ENCODE peak calls at places on chromosomes 12 and 14, in eight cellular contexts. C is gastrocnemius medialis, T is neural progenitor cell, M is PC-9, P is GM12878, V is astrocyte, S is cardiac muscle cell, N is IMR-90. L is an unnamed sample. For H3K27me3 and H3K36me3, the result is how much of the 10 kb centered on the place peaks cover.

GRCh38 chr14:63512861-63513260 is 30.3 kb downstream of the PPP2R5E start:
- DNase-seq in C (no peak), M (no peak), S (no peak), P (peak), T (no peak), N (peak), V (no peak), L (peak)

GRCh38 chr14:65238456-65238855 is 136.1 kb upstream of the MAX start:
- DNase-seq in P (no peak), C (no peak), M (peak), N (peak), S (no peak), T (no peak), V (peak), L (no peak)

GRCh38 chr14:49984419-49984818 is 91.5 kb downstream of the ARF6 start:
- DNase-seq in C (no peak), T (no peak), V (peak), P (no peak), M (no peak), N (peak), S (no peak), L (no peak)

GRCh38 chr12:59084758-59085383 is 164.6 kb upstream of the LRIG3 start:
- DNase-seq in S (peak), P (no peak), C (no peak), M (no peak), T (peak), N (peak), V (peak), L (no peak)

GRCh38 chr12:124479680-124480468 is 87.5 kb downstream of the NCOR2 start:
- DNase-seq in C (no peak), N (no peak), T (peak), M (no peak), P (no peak), S (no peak), V (no peak), L (no peak)

GRCh38 chr12:12582895-12583303 is 20.2 kb upstream of the DUSP16 start:
- DNase-seq in C (no peak), V (peak), T (no peak), S (no peak), M (peak), N (peak), P (peak), L (peak)

GRCh38 chr12:76784600-76785051 is 20.7 kb downstream of the ZDHHC17 start:
- DNase-seq in P (no peak), C (no peak), M (no peak), N (peak), S (no peak), V (peak), T (no peak), L (no peak)

GRCh38 chr14:93736378-93737014 is 51.8 kb downstream of the PRIMA1 start:
- DNase-seq in T (peak), V (no peak), C (no peak), P (no peak), M (no peak), S (peak), N (no peak), L (no peak)

GRCh38 chr14:72613196-72613974 is 280.5 kb downstream of the DPF3 start:
- DNase-seq in M (no peak), V (no peak), S (peak), N (no peak), C (peak), T (no peak), P (no peak), L (no peak)

GRCh38 chr12:43789941-43790340 is 16.2 kb downstream of the TWF1 start:
- DNase-seq in P (no peak), C (no peak), S (no peak), V (peak), T (no peak), N (peak), M (no peak), L (no peak)

DNA sequence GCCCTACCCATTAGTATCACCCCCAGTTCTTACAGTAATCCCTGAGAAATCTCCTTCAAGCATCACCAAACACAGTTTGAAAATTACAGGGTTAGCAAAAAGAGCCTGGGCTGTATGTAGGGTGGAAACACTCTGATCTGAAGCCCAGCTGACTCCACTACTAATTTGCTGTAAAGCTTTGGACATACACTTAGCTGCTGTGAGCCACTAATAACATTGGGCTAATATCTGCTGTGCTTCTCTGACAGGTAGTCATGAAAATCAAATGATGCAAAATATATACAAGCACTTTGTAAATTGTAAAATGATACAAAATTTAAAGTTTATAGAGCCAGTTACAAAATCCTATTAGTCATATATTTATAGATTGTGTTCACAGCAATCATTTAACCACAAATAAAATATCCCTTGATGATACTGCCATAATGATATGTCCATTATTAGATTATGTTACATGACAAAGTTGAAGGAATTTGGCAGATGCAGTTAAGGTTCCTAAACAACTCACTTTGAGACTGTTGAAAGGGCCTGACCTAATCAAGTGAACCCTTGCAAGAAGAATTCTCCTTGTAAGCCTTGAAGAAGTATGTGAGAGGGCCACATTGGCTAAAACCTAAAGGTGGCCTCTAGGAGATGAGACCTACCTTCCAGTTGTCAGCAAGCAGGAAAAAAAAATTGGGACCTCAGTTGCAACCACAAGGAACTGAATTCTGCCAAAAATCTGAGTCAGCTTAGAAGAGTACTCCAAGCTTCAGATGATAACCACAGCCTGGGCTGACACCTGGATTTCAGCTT is 19.0 kb downstream of the TWF1 start:
- DNase-seq in C (no peak), M (peak), S (no peak), V (peak), P (no peak), T (no peak), N (peak), L (no peak)
- H3K4me3 ChIP-seq in C (no peak), M (no peak), S (no peak), V (no peak), P (no peak), T (no peak), N (no peak), L (no peak)

DNA sequence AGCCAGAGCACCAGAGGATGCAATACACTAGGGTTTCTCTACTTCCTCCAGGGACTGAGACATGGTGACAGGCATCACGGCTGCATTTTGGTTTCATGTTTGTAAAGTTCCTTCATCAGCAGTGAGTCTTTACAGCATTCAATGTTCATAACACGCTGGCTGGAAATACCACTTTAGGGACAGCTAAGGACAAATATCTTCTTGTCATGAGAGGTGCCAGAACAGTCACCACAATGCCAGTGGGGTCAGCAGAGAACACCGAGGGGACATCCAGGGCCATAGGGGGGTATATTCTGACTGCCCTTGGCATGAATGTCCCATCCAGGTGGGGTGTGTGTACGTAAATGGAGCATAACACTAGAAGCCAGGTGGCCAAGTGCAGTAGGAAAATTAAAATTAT is 72.3 kb downstream of the CCDC60 start:
- DNase-seq in V (no peak), M (no peak), T (no peak), N (no peak), P (no peak), S (no peak), C (no peak), L (no peak)
- H3K27me3 ChIP-seq in V (under half), M (under half), T (under half), N (under half), P (under half), S (under half), C (under half), L (under half)

GRCh38 chr12:99686142-99686541 is 38.6 kb downstream of the GARIN6 start:
- DNase-seq in V (no peak), M (no peak), S (no peak), N (no peak), P (no peak), C (no peak), T (no peak), L (no peak)

DNA sequence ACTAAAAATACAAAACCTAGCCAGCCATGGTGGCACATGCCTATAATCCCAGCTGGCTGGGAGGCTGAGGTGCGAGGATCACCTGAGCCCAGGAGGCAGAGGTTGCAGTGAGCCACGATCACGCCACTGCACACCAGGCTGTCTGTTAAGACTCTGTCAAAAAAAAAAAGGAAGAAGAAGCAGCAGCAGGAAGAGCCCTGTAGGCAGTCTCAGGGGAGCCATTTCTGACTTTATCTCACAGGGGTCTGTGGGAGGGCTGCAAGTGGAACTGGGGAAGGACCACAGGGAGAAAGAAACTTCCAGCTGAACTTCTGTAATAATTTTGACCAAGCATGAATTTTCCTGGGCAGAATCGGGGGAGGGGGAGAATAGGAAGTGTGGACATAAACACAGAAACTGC is 32.7 kb downstream of the GARIN6 start:
- DNase-seq in C (no peak), V (no peak), P (no peak), N (no peak), S (no peak), T (no peak), M (no peak), L (no peak)
- H3K36me3 ChIP-seq in C (under half), V (under half), P (under half), N (under half), S (under half), T (under half), M (under half), L (under half)

GRCh38 chr14:37197421-37198272 is at the start of gene MIPOL1:
- DNase-seq in S (peak), M (peak), C (peak), T (peak), P (no peak), N (peak), V (peak), L (no peak)

GRCh38 chr14:37201724-37202123 is 4.0 kb downstream of the MIPOL1 start:
- DNase-seq in N (no peak), S (no peak), V (no peak), T (no peak), M (no peak), P (no peak), C (no peak), L (no peak)

GRCh38 chr14:37198273-37198598 is 499 bp downstream of the MIPOL1 start:
- DNase-seq in N (no peak), V (no peak), T (no peak), C (no peak), P (no peak), M (peak), S (no peak), L (no peak)

GRCh38 chr14:37196604-37197420 is 925 bp upstream of the MIPOL1 start:
- DNase-seq in P (no peak), V (no peak), C (no peak), T (no peak), S (no peak), M (no peak), N (no peak), L (no peak)

DNA sequence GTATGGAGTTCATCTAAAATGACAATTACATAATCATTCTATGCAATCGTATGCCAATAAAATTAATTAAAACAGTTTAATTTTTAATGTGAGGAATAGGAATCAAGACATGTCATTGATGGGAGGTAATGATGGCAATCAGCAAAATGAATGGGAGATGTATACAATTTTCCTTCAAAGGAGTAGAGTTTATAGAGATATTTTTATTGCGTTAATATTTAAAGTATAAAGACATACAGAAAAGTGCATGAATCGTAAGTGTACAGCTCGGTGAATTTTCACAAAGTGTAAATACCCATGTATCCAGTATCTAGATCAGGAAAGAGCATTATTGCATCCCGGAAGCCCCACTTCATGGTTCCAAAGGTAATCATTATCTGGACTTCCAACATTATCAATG is 1.2 kb downstream of the MIPOL1 start:
- DNase-seq in T (no peak), V (no peak), P (no peak), M (no peak), N (no peak), S (no peak), C (no peak), L (no peak)
- H3K4me3 ChIP-seq in T (peak), V (no peak), P (no peak), M (peak), N (no peak), S (peak), C (peak), L (no peak)

DNA sequence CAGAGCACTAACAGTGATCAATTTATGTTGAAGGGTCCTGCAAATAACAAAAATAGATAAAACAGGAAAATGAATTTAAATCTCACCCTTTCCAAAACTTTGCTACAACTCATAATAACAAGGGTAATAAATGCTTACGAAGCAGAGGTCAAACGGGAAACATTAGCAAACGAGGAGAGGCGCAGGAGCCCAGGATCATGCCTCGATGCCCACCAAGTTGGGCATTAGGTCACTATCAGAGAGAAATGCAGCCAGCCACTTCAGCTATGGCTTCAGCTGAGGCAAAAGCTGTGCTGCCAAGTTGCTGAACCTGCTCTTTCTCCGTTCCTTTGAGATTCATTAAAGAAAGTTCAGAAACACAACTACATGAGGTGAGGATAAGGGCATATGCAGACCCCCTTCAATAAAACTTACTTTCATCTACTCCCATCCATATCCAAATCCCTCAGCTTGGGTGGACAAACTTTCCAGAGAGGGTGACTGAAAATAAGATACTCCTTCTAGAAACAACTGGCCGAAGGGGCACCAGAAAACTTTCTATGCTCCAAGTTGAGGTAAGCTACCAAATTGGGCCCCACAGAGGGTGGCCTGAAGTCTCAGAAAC is 7.9 kb downstream of the NKX2-1 start:
- DNase-seq in V (no peak), M (no peak), T (no peak), N (no peak), P (no peak), S (no peak), C (no peak), L (no peak)
- H3K27me3 ChIP-seq in V (half or more), M (under half), T (half or more), N (half or more), P (under half), S (half or more), C (half or more), L (under half)

GRCh38 chr12:122140467-122141257 is 33.4 kb downstream of the IL31 start:
- DNase-seq in S (no peak), N (no peak), T (no peak), C (peak), M (no peak), V (no peak), P (no peak), L (no peak)
- H3K36me3 ChIP-seq in S (under half), N (half or more), T (under half), C (half or more), M (under half), V (under half), P (under half), L (under half)

DNA sequence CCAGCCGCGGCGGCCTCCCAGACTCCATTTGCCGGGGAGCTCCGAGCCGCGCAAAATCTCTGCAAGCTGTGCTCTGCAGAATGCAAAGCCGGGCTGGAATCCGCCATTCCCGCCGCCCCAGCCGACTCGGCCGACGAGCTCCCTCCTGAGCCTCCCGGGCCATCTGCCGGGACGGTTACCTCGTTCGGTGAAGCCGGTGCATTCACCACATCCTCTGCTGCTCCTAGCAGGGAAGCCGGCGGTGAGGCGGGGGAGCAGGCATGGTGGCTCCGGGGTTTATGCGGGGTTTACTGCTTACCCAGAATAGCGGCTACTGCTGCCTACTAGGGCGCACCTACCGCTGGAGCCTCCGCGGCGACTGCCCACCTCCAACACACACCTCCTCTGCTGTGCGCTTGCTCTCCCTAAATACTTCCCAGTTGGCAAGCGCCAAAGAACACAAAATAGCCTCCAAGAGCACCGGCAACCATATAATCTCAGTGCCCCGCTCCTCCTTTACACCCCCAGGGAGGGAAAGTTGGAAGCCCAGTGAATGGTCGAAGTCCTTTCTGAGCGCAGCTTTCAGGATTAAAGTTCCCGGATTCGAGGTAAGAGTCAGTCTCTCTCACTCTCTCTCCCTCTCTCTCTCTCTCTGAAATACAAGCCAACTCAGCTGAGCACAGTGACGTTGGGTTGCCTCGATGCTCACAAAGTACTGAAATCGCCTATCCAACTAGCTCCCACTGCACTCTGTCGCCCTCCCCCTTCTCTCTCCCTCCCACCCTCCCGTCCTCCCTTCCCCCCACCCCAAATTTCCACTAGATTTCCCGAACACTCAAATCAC is at the start of gene TBX5:
- DNase-seq in N (peak), V (no peak), T (peak), M (no peak), S (peak), C (no peak), P (no peak), L (no peak)
- H3K4me3 ChIP-seq in N (peak), V (no peak), T (peak), M (no peak), S (peak), C (no peak), P (no peak), L (no peak)

GRCh38 chr12:52657305-52657902 is 5.4 kb upstream of the KRT2 start:
- DNase-seq in T (no peak), C (no peak), N (no peak), V (no peak), S (no peak), M (no peak), P (no peak), L (no peak)
- H3K27me3 ChIP-seq in T (under half), C (under half), N (under half), V (under half), S (under half), M (under half), P (under half), L (under half)

GRCh38 chr12:4293299-4293941 is 19.9 kb downstream of the CCND2 start:
- DNase-seq in N (no peak), S (no peak), C (no peak), T (no peak), M (no peak), V (no peak), P (no peak), L (no peak)
- H3K36me3 ChIP-seq in N (under half), S (under half), C (under half), T (under half), M (under half), V (under half), P (under half), L (half or more)

GRCh38 chr12:51593539-51593938 is 2.5 kb downstream of the SCN8A start:
- DNase-seq in N (peak), M (no peak), S (peak), C (no peak), V (peak), P (no peak), T (peak), L (no peak)

GRCh38 chr12:51601241-51601640 is 10.2 kb downstream of the SCN8A start:
- DNase-seq in T (no peak), V (no peak), M (no peak), N (no peak), P (no peak), S (no peak), C (no peak), L (no peak)

GRCh38 chr12:51592034-51592705 is 1.1 kb downstream of the SCN8A start:
- DNase-seq in T (peak), S (no peak), P (no peak), V (peak), N (peak), C (no peak), M (no peak), L (no peak)

GRCh38 chr12:51600721-51601120 is 9.7 kb downstream of the SCN8A start:
- DNase-seq in P (no peak), C (no peak), V (no peak), S (no peak), T (no peak), N (no peak), M (no peak), L (no peak)

GRCh38 chr12:51598156-51598555 is 7.1 kb downstream of the SCN8A start:
- DNase-seq in T (no peak), S (no peak), N (no peak), C (no peak), M (no peak), P (no peak), V (no peak), L (no peak)
- H3K4me3 ChIP-seq in T (no peak), S (no peak), N (no peak), C (no peak), M (no peak), P (no peak), V (no peak), L (no peak)

L was measured in GM06990.